ENCODE peak calls at places on chromosomes 16 and 17, in ten cellular contexts. T is upper lobe of right lung; Z is heart left ventricle; P is breast epithelium; E is A549; K is CD8-positive, alpha-beta T cell; Q is heart right ventricle; G is colonic mucosa; N is ovary; Y is A673. D is an unnamed sample. For H3K4me1, the result is how much of the 10 kb centered on the place peaks cover.

GRCh38 chr17:45394913-45395568 is 37.6 kb downstream of the ARHGAP27 start:
- DNase-seq in K (no peak), G (peak), Z (peak), Y (peak), E (peak), T (peak), P (no peak), Q (peak), N (peak), D (no peak)

GRCh38 chr17:63700528-63701441 is 860 bp upstream of the LIMD2 start:
- DNase-seq in Q (peak), G (no peak), Y (peak), N (peak), T (peak), Z (peak), K (peak), E (no peak), P (no peak), D (peak)

GRCh38 chr17:44909681-44910144 is 5.6 kb downstream of the GFAP start:
- DNase-seq in Z (no peak), N (no peak), P (no peak), T (no peak), Y (no peak), G (no peak), Q (no peak), K (no peak), E (no peak), D (no peak)

GRCh38 chr17:19534562-19535149 is 1.0 kb downstream of the SLC47A1 start:
- DNase-seq in P (no peak), E (no peak), N (no peak), Z (no peak), K (no peak), Y (no peak), G (no peak), T (peak), Q (no peak), D (no peak)

GRCh38 chr16:59295474-59295873 is 561.4 kb upstream of the GOT2 start:
- DNase-seq in T (no peak), N (no peak), Y (no peak), K (no peak), E (no peak), Q (no peak), P (no peak), Z (no peak), G (no peak), D (no peak)

GRCh38 chr17:72591500-72592241 is 470.9 kb downstream of the SOX9 start:
- DNase-seq in E (no peak), K (no peak), Z (no peak), P (no peak), Q (no peak), T (peak), G (peak), N (no peak), Y (peak), D (no peak)

GRCh38 chr17:38749222-38750043 is 1.3 kb upstream of the PCGF2 start:
- DNase-seq in E (peak), T (peak), K (no peak), G (peak), Q (peak), N (peak), P (peak), Z (peak), Y (peak), D (peak)

GRCh38 chr17:18166894-18167293 is 16.7 kb upstream of the ALKBH5 start:
- DNase-seq in Y (no peak), Q (no peak), G (no peak), N (no peak), T (no peak), E (peak), K (no peak), Z (no peak), P (no peak), D (no peak)

GRCh38 chr17:47630614-47631013 is 19.1 kb upstream of the KPNB1 start:
- DNase-seq in E (no peak), P (no peak), Y (no peak), Z (no peak), T (no peak), K (no peak), G (no peak), N (no peak), Q (no peak), D (no peak)

GRCh38 chr17:7380321-7380720 is 568 bp upstream of the TNK1 start:
- DNase-seq in T (peak), N (peak), Y (no peak), Q (peak), E (no peak), K (no peak), G (peak), Z (no peak), P (peak), D (no peak)

GRCh38 chr17:50618300-50618699 is 16.4 kb upstream of the ABCC3 start:
- DNase-seq in N (no peak), E (no peak), Z (no peak), K (no peak), P (no peak), Q (no peak), T (no peak), Y (no peak), G (no peak), D (no peak)

GRCh38 chr16:68658258-68658973 is 13.3 kb downstream of the CDH3 start:
- DNase-seq in Y (peak), P (no peak), E (peak), T (peak), G (peak), N (peak), Z (no peak), Q (no peak), K (no peak), D (no peak)

GRCh38 chr16:57146735-57147134 is 39.1 kb downstream of the PSME3IP1 start:
- DNase-seq in G (no peak), T (no peak), Z (no peak), Y (peak), K (no peak), P (no peak), N (no peak), Q (no peak), E (peak), D (no peak)

GRCh38 chr17:9529033-9529748 is 46.4 kb downstream of the STX8 start:
- DNase-seq in Y (peak), P (no peak), G (no peak), N (no peak), Q (no peak), E (peak), Z (no peak), T (no peak), K (no peak), D (no peak)

GRCh38 chr17:15886804-15887203 is 58.1 kb upstream of the ADORA2B start:
- DNase-seq in G (no peak), E (no peak), T (no peak), Z (no peak), N (no peak), Q (no peak), P (no peak), Y (no peak), K (no peak), D (no peak)

GRCh38 chr17:45425125-45425983 is 7.3 kb downstream of the ARHGAP27 start:
- DNase-seq in P (peak), T (peak), Y (peak), E (peak), N (no peak), Q (peak), K (no peak), Z (peak), G (peak), D (no peak)

GRCh38 chr17:19973146-19973545 is 4.5 kb downstream of the AKAP10 start:
- DNase-seq in P (no peak), E (no peak), G (no peak), Q (no peak), Y (no peak), K (no peak), Z (no peak), N (no peak), T (no peak), D (no peak)

GRCh38 chr17:15266325-15266950 is 1.3 kb upstream of the PMP22 start:
- DNase-seq in Z (no peak), P (no peak), Q (no peak), T (no peak), Y (no peak), K (no peak), E (no peak), N (no peak), G (no peak), D (no peak)

GRCh38 chr17:6303664-6304063 is 131.3 kb downstream of the AIPL1 start:
- DNase-seq in Y (peak), G (no peak), N (no peak), P (no peak), Z (no peak), K (no peak), T (no peak), E (peak), Q (peak), D (no peak)

GRCh38 chr16:2698996-2699750 is 16.9 kb downstream of the KCTD5 start:
- DNase-seq in Q (no peak), T (no peak), P (no peak), K (no peak), G (no peak), E (no peak), N (peak), Z (no peak), Y (no peak), D (no peak)

GRCh38 chr17:28745777-28746473 is 2.1 kb downstream of the TRAF4 start:
- DNase-seq in Y (peak), G (no peak), Q (no peak), N (peak), Z (no peak), T (peak), K (no peak), E (peak), P (peak), D (no peak)

GRCh38 chr17:30556374-30557332 is 79.4 kb downstream of the GOSR1 start:
- DNase-seq in P (no peak), T (peak), N (peak), Q (no peak), Z (no peak), G (no peak), E (no peak), Y (no peak), K (no peak), D (no peak)

GRCh38 chr16:57485916-57486857 is at the start of gene DOK4:
- DNase-seq in T (peak), Q (peak), G (peak), E (peak), Y (peak), K (peak), P (peak), N (peak), Z (peak), D (peak)

GRCh38 chr16:56354746-56355145 is 70.6 kb downstream of the AMFR start:
- DNase-seq in P (peak), E (no peak), Z (peak), G (no peak), Q (no peak), T (no peak), N (peak), Y (no peak), K (no peak), D (peak)

GRCh38 chr16:19984136-19984535 is 89.6 kb downstream of the GPR139 start:
- DNase-seq in Z (no peak), P (no peak), G (no peak), E (no peak), T (no peak), N (no peak), Q (no peak), K (no peak), Y (no peak), D (no peak)

GRCh38 chr17:29977836-29978235 is 36.4 kb downstream of the EFCAB5 start:
- DNase-seq in E (peak), T (no peak), Z (no peak), Q (no peak), N (no peak), G (no peak), P (no peak), K (no peak), Y (no peak), D (no peak)

GRCh38 chr16:31107465-31107867 is 720 bp upstream of the BCKDK start:
- DNase-seq in Y (no peak), T (no peak), K (no peak), Q (no peak), E (no peak), G (no peak), P (no peak), N (no peak), Z (no peak), D (no peak)

GRCh38 chr16:28597692-28598261 is 927 bp upstream of the SULT1A2 start:
- DNase-seq in Z (no peak), Y (peak), P (no peak), E (peak), G (peak), N (no peak), T (peak), Q (no peak), K (no peak), D (no peak)

GRCh38 chr16:66510711-66511614 is 39.0 kb downstream of the TK2 start:
- DNase-seq in N (peak), Y (no peak), K (no peak), Z (no peak), E (peak), T (no peak), G (no peak), P (peak), Q (no peak), D (peak)

GRCh38 chr17:33572615-33573014 is 279.5 kb upstream of the ASIC2 start:
- DNase-seq in T (no peak), Q (no peak), G (no peak), P (no peak), K (no peak), Z (no peak), N (no peak), Y (no peak), E (peak), D (no peak)

GRCh38 chr17:66450857-66451158 is 148.4 kb downstream of the PRKCA start:
- DNase-seq in P (no peak), Y (no peak), T (no peak), Q (no peak), N (no peak), G (no peak), K (no peak), E (no peak), Z (no peak), D (no peak)

DNA sequence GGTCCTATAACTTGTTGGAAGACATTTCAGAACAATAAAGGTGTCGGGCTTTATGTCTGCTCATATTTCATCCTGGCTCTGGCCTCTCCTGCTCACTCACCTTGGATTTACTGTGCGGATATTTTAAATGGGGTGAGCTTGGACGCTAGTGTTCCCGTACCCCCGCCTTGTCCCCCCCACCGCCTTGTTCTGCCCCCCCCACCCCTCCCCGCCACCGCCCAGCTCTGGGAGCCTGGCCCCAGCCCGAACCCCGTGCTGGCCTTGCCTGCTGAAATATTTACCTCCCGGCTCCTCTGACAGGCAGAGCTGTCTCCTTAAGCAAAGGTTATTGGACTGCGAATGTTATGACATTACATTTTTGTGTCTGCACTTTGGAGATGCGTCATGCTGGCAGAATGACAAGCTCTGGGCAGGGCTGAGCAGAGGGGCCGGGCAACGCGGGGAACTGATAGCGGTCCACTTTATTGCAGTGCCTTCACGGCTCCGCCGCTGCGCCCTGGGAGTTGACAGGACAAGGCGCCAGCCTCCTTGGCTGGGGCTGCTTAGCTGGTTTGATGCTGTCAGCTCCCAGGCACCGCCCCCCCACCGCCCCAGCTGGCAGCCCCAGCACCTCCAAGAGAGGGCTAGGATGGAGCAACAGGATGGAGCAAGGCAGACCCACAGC is 222.5 kb upstream of the GSE1 start:
- DNase-seq in E (peak), K (no peak), G (peak), Z (peak), N (peak), T (peak), P (peak), Y (peak), Q (peak), D (no peak)
- H3K4me1 ChIP-seq in E (under half), K (under half), G (under half), Z (under half), N (under half), T (under half), P (under half), Y (under half), Q (under half), D (under half)

GRCh38 chr16:49833796-49834195 is 22.1 kb downstream of the ZNF423 start:
- DNase-seq in E (no peak), T (no peak), Y (no peak), N (no peak), G (no peak), Q (no peak), Z (no peak), K (no peak), P (no peak), D (peak)
- H3K27ac ChIP-seq in E (no peak), T (peak), Y (peak), N (no peak), G (peak), Q (peak), Z (peak), K (no peak), P (peak), D (peak)

GRCh38 chr16:67521095-67521804 is 7.4 kb upstream of the RIPOR1 start:
- DNase-seq in Q (peak), T (peak), E (peak), P (peak), N (peak), Y (peak), G (peak), K (peak), Z (peak), D (peak)

GRCh38 chr16:67526149-67526732 is 2.4 kb upstream of the RIPOR1 start:
- DNase-seq in Y (no peak), K (no peak), P (no peak), Q (no peak), G (no peak), T (no peak), E (no peak), Z (no peak), N (no peak), D (no peak)

GRCh38 chr16:67528222-67528869 is at the start of gene RIPOR1:
- DNase-seq in K (no peak), Z (peak), E (peak), P (no peak), G (peak), N (peak), Y (peak), Q (peak), T (peak), D (no peak)

GRCh38 chr16:67528870-67529638 is 425 bp downstream of the RIPOR1 start:
- DNase-seq in G (peak), Q (peak), Y (peak), Z (peak), E (peak), T (peak), K (no peak), N (peak), P (no peak), D (no peak)

DNA sequence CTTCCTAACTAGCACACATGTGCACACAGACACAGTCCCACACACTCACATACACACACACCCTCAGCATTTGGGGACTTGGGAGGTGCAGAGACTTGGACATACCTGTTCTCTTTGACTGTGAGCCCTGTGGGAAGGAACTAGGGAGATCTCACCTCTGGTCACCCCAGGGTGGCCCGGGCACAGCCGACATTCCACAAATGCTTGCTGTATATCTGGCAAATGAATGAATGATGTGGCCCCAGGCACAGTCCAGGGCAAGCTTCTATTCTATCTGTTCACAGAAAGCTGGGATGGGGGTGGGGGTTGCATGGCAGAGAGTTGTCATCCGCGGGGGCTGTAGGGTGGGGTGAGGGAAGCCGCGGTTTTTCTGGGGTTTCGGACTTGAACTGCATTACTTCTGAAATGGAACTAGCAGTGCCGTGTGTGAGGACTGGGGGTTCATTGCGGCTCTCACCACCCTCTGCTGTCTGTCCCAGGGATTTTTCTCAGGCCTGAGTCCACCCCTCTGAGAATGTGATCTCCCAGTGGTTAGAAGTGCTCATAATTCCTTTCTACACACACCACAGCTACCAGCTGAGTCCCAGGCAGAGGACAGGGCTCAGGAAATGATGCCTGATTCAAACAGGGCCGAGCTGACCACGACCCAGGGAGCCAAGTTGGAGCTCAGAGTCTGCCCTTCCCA is 3.3 kb upstream of the RIPOR1 start:
- DNase-seq in N (no peak), P (no peak), K (no peak), G (no peak), Q (no peak), Y (no peak), Z (no peak), T (no peak), E (no peak), D (no peak)
- TF ChIP-seq CTCF in N (no peak), P (no peak), K (no peak), G (no peak), Q (no peak), Y (no peak), Z (no peak), T (no peak), E (no peak), D (no peak)

GRCh38 chr16:12119037-12119436 is 142.5 kb downstream of the SNX29 start:
- DNase-seq in Z (no peak), K (no peak), Q (no peak), G (no peak), N (no peak), E (no peak), T (peak), Y (no peak), P (no peak), D (no peak)
- H3K4me1 ChIP-seq in Z (under half), K (under half), Q (under half), G (under half), N (under half), E (under half), T (under half), Y (under half), P (under half), D (under half)

DNA sequence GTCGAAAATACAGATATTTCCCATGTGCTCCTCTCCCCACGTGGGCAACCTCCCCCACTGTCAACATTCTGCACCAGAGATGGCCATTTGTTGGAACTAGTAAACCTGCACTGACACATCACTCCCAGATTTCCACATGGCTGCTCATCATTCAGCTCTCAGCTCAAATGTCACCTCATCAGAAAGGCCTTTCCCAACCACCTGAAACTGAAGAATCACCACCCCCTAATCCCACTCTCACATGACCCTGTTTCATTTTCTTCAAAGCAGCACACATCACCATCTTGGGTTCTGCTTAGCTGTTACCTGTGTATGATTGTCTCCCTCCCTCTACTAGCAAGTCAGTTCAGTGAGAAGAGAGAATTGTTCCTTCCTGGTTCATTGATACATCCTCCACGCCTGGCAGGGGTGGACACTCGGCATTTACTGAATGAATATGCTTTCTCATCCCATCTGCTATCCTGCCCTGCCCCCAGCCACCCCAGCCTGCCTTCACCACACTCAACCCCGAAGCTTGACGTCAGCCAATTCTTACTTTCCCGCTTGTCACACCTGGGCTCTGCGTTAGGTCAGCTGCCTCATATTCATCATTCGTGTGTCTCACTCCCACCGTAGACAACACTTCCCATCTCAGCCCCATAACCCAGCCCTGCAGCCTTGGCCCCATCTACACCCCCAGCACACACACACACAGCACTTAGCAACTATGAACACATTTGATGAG is 1.5 kb downstream of the C17orf114 start:
- DNase-seq in Q (no peak), E (no peak), Y (no peak), T (no peak), G (no peak), P (no peak), Z (peak), K (no peak), N (no peak), D (no peak)
- H3K27ac ChIP-seq in Q (no peak), E (no peak), Y (no peak), T (no peak), G (no peak), P (no peak), Z (no peak), K (no peak), N (no peak), D (no peak)

DNA sequence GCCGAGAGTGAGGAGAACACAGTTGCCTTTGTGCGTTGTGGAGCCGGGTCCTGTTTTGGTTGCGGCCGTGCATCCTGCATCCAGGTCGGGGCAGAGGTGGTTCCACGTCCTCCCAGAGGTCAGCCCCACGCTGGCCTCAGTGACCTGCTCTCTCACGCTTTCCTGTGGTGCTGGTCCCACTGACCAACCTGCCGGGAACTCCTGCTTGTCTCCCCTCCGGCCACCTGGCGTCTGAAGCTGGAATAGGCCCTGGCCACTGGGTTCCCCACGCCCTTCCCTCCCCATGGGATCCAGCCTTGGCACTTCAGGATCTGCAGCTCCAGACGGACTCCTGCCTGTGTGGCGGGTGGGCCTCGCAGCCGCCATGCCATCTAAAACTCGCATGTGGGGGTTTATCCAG is 85.5 kb upstream of the ZNF750 start:
- DNase-seq in E (no peak), P (no peak), K (no peak), Q (no peak), G (no peak), Y (no peak), N (no peak), T (no peak), Z (peak), D (no peak)
- TF ChIP-seq CTCF in E (no peak), P (no peak), K (no peak), Q (no peak), G (no peak), Y (no peak), N (no peak), T (no peak), Z (no peak), D (no peak)